ENCODE peak calls at places on chromosome 11, in ten cellular contexts. D is stomach, I is HL-60, M is endothelial cell of umbilical vein, P is breast epithelium, H is spleen, Y is sigmoid colon, X is GM12891, T is HCT116, E is suprapubic skin. C is an unnamed sample.

GRCh38 chr11:91470656-91471055 is 754.0 kb upstream of the FAT3 start:
- DNase-seq in D (no peak), I (no peak), M (no peak), P (no peak), H (no peak), Y (no peak), X (no peak), T (no peak), E (no peak), C (no peak)

GRCh38 chr11:3944198-3944597 is 88.7 kb downstream of the STIM1 start:
- DNase-seq in D (no peak), I (no peak), M (no peak), P (peak; percentile 36), H (no peak), Y (no peak), X (no peak), T (no peak), E (peak; percentile 69), C (no peak)

GRCh38 chr11:72712168-72712721 is 38.0 kb upstream of the PDE2A start:
- DNase-seq in D (no peak), I (no peak), M (no peak), P (peak; percentile 33), H (peak; percentile 86), Y (peak; percentile 79), X (no peak), T (no peak), E (no peak), C (no peak)

GRCh38 chr11:62242021-62242420 is at the start of gene SCGB1D2:
- DNase-seq in D (no peak), I (no peak), M (no peak), P (peak; percentile 85), H (no peak), Y (no peak), X (no peak), T (no peak), E (peak; percentile 70), C (no peak)

GRCh38 chr11:61055776-61056175 is 46.5 kb upstream of the CD5 start:
- DNase-seq in D (no peak), I (no peak), M (no peak), P (no peak), H (no peak), Y (peak; percentile 39), X (no peak), T (no peak), E (no peak), C (no peak)

GRCh38 chr11:131694526-131695424 is 324.4 kb downstream of the NTM start:
- DNase-seq in D (peak; percentile 79), I (peak; percentile 18), M (peak; percentile 75), P (peak; percentile 58), H (peak; percentile 91), Y (peak; percentile 90), X (peak; percentile 74), T (peak; percentile 13), E (no peak), C (peak; percentile 63)

GRCh38 chr11:101862410-101863233 is 52.2 kb upstream of the CEP126 start:
- DNase-seq in D (no peak), I (no peak), M (peak; percentile 71), P (no peak), H (no peak), Y (no peak), X (no peak), T (peak; percentile 67), E (no peak), C (no peak)

GRCh38 chr11:114063149-114063828 is 3.8 kb downstream of the ZBTB16 start:
- DNase-seq in D (no peak), I (no peak), M (no peak), P (no peak), H (no peak), Y (peak; percentile 77), X (no peak), T (no peak), E (no peak), C (no peak)

GRCh38 chr11:117337061-117337460 is 9.4 kb downstream of the CEP164 start:
- DNase-seq in D (no peak), I (no peak), M (no peak), P (no peak), H (no peak), Y (no peak), X (no peak), T (no peak), E (no peak), C (no peak)

DNA sequence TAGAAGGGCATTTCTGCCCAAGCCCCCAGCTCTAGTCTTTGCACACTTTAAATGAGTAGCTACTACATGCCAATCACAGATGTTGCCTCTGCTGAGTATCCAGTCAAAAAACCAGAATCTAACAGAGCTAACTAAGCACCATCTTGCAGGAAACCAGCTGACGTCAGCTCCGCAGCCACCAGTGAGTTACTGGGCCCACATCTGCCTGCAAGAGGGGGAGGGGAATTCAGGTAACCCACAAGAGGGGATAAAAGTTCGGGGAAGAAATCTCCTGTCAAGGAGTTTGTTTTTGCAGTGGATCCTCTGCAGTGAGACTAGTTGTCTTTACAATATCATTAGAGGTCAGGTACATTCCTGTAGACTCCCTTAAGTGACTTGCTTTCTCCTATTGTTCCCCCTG is 9.2 kb downstream of the CD44 start:
- DNase-seq in D (no peak), I (no peak), M (no peak), P (no peak), H (no peak), Y (no peak), X (no peak), T (no peak), E (no peak), C (no peak)
- TF ChIP-seq POLR2AphosphoS5 in D (no peak), I (no peak), M (no peak), P (no peak), H (no peak), Y (no peak), X (no peak), T (no peak), E (no peak), C (peak; percentile 42)

DNA sequence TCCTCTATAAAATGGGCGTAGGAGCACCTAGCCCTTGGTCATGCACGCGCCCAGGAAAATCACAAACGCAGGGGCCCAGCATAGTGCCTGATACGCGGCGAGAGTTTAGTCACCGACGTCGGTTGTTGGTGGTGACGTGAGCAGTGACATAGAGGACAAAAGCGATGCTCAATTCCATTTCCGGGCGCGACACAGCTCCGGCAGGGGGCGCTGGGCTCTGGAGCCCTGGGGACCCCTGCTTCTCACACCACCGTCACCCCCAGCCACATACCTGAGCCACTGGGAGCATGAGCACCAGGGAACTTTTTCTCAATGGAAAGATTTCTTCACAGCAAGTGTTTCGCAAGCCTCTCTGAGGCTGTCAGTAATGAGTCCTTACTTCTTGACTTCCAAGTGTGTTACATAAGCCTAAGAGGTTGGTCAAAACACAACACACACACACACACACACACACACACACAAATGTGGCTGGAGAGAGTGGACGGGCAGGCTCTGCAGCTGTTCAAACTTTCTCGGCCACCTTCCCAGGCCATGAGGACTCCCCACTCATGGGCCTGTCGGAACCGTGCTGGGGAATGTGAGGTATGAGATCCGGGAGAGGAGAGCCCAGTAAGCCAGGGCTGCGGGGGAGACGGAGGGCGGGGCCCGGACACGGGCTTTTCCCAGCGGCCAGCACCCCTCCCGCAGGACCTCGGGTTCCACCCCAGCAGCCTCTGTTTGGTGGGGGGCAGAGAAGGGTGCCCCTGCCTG is 36.9 kb upstream of the LINC01488 start:
- DNase-seq in D (no peak), I (peak; percentile 98), M (no peak), P (peak; percentile 94), H (peak; percentile 63), Y (peak; percentile 90), X (no peak), T (no peak), E (no peak), C (no peak)
- TF ChIP-seq POLR2AphosphoS5 in D (peak; percentile 53), I (peak; percentile 66), M (peak; percentile 27), P (peak; percentile 62), H (peak; percentile 26), Y (peak; percentile 62), X (no peak), T (no peak), E (peak; percentile 58), C (no peak)

DNA sequence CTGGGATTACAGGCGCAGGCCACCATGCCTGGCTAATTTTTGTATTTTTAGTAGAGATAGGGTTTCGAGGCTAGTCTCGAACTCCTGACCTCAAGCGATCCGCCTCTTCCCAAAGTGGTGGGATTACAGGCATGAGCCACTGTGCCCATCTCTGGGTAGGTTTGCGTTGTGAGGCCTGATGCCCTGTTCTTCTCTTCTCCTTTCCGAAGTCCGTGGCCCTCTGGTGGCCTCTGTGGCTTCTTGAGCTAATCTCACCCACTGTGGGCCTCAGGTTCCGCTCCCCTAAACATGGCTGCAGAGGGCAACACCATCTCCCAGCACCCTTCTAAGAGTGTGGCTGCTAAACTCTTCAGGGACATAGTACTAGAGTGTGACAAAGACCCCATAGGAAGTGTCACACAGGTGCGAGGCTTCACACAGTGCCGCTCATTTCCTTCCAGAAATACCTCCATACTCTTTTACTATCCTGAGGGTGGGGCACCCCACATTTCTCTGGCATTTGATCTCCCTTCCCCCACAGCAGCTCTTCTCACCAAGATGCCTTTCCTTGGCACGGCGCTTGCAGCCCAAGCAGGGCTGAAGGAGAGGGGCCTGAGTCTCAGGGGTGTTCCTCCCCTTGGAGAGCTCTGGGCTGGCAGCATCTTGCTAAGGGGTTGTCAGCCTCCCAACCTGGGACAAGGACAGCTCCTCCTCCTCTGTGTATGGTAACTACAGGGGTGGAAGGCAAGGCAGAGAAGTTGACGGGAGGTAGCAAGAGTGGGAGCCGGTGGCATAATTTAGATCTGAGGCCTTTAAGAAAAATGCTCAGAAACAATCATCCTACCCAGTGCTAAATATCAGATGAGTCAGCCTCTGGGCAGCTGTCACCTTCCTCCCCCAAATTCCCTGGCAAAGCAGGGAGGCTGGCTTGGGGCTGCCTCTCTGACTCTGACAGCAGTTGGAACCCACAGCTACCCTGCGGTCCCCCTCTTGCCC is 6.1 kb downstream of the THY1 start:
- DNase-seq in D (no peak), I (no peak), M (no peak), P (peak; percentile 43), H (no peak), Y (peak; percentile 56), X (no peak), T (no peak), E (no peak), C (no peak)
- TF ChIP-seq POLR2AphosphoS5 in D (no peak), I (no peak), M (no peak), P (no peak), H (no peak), Y (no peak), X (no peak), T (no peak), E (no peak), C (no peak)

GRCh38 chr11:76267563-76267962 is 61.3 kb upstream of the WNT11 start:
- DNase-seq in D (no peak), I (no peak), M (no peak), P (no peak), H (no peak), Y (no peak), X (no peak), T (no peak), E (no peak), C (no peak)

GRCh38 chr11:76269247-76269646 is 62.9 kb upstream of the WNT11 start:
- DNase-seq in D (no peak), I (no peak), M (no peak), P (no peak), H (peak; percentile 64), Y (peak; percentile 70), X (no peak), T (no peak), E (peak; percentile 74), C (no peak)

GRCh38 chr11:76268498-76268897 is 62.2 kb upstream of the WNT11 start:
- DNase-seq in D (no peak), I (no peak), M (no peak), P (no peak), H (no peak), Y (no peak), X (no peak), T (no peak), E (no peak), C (no peak)

GRCh38 chr11:76269661-76270322 is 63.5 kb upstream of the WNT11 start:
- DNase-seq in D (no peak), I (no peak), M (no peak), P (no peak), H (no peak), Y (no peak), X (no peak), T (no peak), E (no peak), C (no peak)

GRCh38 chr11:76270387-76270786 is 64.1 kb upstream of the WNT11 start:
- DNase-seq in D (no peak), I (no peak), M (no peak), P (peak; percentile 31), H (no peak), Y (no peak), X (no peak), T (no peak), E (peak; percentile 85), C (no peak)
- TF ChIP-seq POLR2AphosphoS5 in D (no peak), I (no peak), M (no peak), P (peak; percentile 62), H (no peak), Y (peak; percentile 21), X (no peak), T (no peak), E (peak; percentile 5), C (no peak)

C was measured in GM12892.